ENCODE peak calls at places on chromosomes 2 and 18, in five cellular contexts. K is MM.1S, E is mucosa of descending colon, R is hepatocyte, B is uterus. C is an unnamed sample.

GRCh38 chr2:198325359-198325758 is 521.0 kb downstream of the PLCL1 start:
- DNase-seq in K (no peak), E (no peak), R (no peak), B (no peak), C (no peak)

GRCh38 chr2:235059161-235059560 is 107.3 kb downstream of the SH3BP4 start:
- DNase-seq in K (no peak), E (no peak), R (no peak), B (no peak), C (no peak)

GRCh38 chr18:35635171-35635570 is 53.6 kb downstream of the GALNT1 start:
- DNase-seq in K (no peak), E (no peak), R (peak), B (no peak), C (no peak)

GRCh38 chr2:13106302-13106701 is 389.6 kb downstream of the TRIB2 start:
- DNase-seq in K (peak), E (no peak), R (no peak), B (no peak), C (peak)

GRCh38 chr18:28175047-28175929 is 1.6 kb downstream of the CDH2 start:
- DNase-seq in K (no peak), E (no peak), R (peak), B (no peak), C (no peak)

GRCh38 chr2:121094845-121095244 is 190.2 kb downstream of the TFCP2L1 start:
- DNase-seq in K (peak), E (no peak), R (no peak), B (no peak), C (no peak)

GRCh38 chr2:178280261-178280852 is 86.0 kb downstream of the OSBPL6 start:
- DNase-seq in K (peak), E (no peak), R (peak), B (peak), C (peak)

GRCh38 chr2:172962064-172962463 is 113.6 kb upstream of the MAP3K20 start:
- DNase-seq in K (no peak), E (no peak), R (no peak), B (no peak), C (no peak)

GRCh38 chr2:2916621-2917020 is 461.0 kb downstream of the EIPR1 start:
- DNase-seq in K (no peak), E (no peak), R (no peak), B (no peak), C (no peak)

GRCh38 chr2:144704696-144705095 is 184.8 kb upstream of the ZEB2 start:
- DNase-seq in K (no peak), E (no peak), R (no peak), B (no peak), C (no peak)

GRCh38 chr18:41974661-41975286 is 19.7 kb downstream of the PIK3C3 start:
- DNase-seq in K (no peak), E (no peak), R (no peak), B (no peak), C (no peak)

GRCh38 chr2:96934831-96935545 is 51.4 kb downstream of the FAM178B start:
- DNase-seq in K (no peak), E (peak), R (no peak), B (no peak), C (no peak)

GRCh38 chr2:159595410-159596046 is 20.8 kb downstream of the BAZ2B start:
- DNase-seq in K (no peak), E (no peak), R (no peak), B (no peak), C (no peak)
- TF ChIP-seq CTCF in K (no peak), E (no peak), R (no peak), B (no peak), C (no peak)

GRCh38 chr2:133841905-133842304 is 273.6 kb upstream of the NCKAP5 start:
- DNase-seq in K (no peak), E (no peak), R (no peak), B (no peak), C (no peak)
- H3K4me3 ChIP-seq in K (no peak), E (no peak), R (no peak), B (no peak), C (no peak)

GRCh38 chr2:117917223-117917917 is 96.5 kb downstream of the CCDC93 start:
- DNase-seq in K (no peak), E (no peak), R (peak), B (no peak), C (no peak)
- TF ChIP-seq CTCF in K (no peak), E (no peak), R (peak), B (no peak), C (no peak)

GRCh38 chr2:39225564-39225963 is 18.2 kb downstream of the CDKL4 start:
- DNase-seq in K (peak), E (no peak), R (no peak), B (no peak), C (peak)

GRCh38 chr2:39232141-39232540 is 11.6 kb downstream of the CDKL4 start:
- DNase-seq in K (no peak), E (no peak), R (no peak), B (no peak), C (no peak)

GRCh38 chr2:39227628-39228412 is 15.9 kb downstream of the CDKL4 start:
- DNase-seq in K (peak), E (peak), R (peak), B (peak), C (peak)

GRCh38 chr2:39223909-39224308 is 19.9 kb downstream of the CDKL4 start:
- DNase-seq in K (no peak), E (no peak), R (no peak), B (no peak), C (no peak)

GRCh38 chr2:39228413-39229209 is 15.2 kb downstream of the CDKL4 start:
- DNase-seq in K (no peak), E (no peak), R (no peak), B (no peak), C (peak)
- H3K4me3 ChIP-seq in K (no peak), E (no peak), R (no peak), B (no peak), C (peak)

GRCh38 chr2:216905649-216906048 is 45.8 kb upstream of the TNP1 start:
- DNase-seq in K (no peak), E (no peak), R (no peak), B (no peak), C (no peak)
- TF ChIP-seq CTCF in K (no peak), E (no peak), R (no peak), B (no peak), C (no peak)

GRCh38 chr2:188345020-188345419 is 53.3 kb downstream of the GULP1 start:
- DNase-seq in K (no peak), E (no peak), R (no peak), B (no peak), C (no peak)
- H3K4me3 ChIP-seq in K (no peak), E (no peak), R (no peak), B (no peak), C (no peak)

GRCh38 chr2:222613715-222614331 is 42.1 kb downstream of the FARSB start:
- DNase-seq in K (peak), E (no peak), R (peak), B (no peak), C (peak)
- TF ChIP-seq CTCF in K (peak), E (peak), R (peak), B (peak), C (peak)

DNA sequence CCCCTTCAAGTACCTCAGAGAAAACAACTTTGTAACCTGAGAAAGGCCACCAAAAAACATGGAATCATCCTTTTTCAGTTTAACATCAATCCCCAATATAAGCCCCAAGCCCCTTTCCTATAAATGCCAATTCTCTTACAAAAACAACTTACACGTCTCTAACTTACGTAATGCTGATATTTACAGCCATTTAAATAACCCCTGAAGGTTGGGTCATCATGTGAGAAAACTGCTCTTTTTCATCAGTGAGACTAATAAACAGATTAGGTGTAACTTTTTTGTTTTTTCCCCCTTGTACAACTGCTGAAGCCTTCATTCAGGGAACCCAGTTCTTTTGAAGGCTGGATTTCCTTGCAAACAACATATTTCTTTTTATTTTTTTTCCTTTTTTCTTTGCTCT is 3.7 kb downstream of the FASTKD1 start:
- DNase-seq in K (no peak), E (no peak), R (no peak), B (no peak), C (no peak)
- H3K4me3 ChIP-seq in K (no peak), E (no peak), R (no peak), B (no peak), C (no peak)

DNA sequence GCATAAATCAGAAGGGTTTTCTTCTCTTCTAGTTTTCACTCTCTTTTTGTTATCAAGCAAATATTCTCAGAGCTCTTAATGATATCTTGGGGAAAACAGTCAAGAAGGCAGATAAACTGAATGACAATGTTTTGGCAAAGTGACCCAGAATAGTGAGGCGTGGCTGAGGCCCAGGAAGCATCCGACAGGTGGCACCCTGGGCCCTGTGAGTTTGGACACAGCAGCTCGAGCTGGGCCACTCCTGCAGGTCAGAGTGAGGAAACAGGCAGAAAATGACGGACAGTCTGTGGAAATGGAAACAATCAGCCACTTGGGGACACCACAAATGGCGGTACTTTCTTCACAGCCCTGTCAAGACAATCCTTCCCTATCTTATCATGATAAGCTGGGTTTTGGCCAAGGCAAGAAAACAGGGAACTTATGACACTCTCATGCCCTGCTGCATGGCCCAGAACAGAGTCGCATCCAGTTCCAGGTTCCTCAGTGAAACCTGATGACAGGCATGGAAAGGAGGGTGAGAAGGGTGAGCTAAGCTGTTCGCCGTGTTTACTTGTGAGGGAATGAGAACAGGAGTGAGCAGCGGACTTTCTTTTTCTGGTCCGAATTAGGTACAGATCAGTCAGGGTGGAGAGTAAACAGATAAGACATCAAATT is 32.1 kb downstream of the MRPL44 start:
- DNase-seq in K (no peak), E (no peak), R (no peak), B (no peak), C (peak)
- TF ChIP-seq CTCF in K (no peak), E (peak), R (no peak), B (no peak), C (no peak)

C was measured in GM12865.